ENCODE peak calls at places on chromosome 9, in eight cellular contexts. W is HTR-8/SVneo; I is IMR-90; S is activated CD8-positive, alpha-beta memory T cell treated with anti-CD3 and anti-CD28 coated beads, Interleukin-2, amount 50 U/mL, for 4 hours; X is CD8-positive, alpha-beta T cell; H is SJSA1; N is stimulated activated naive CD4-positive, alpha-beta T cell; Z is A549. C is an unnamed sample.

GRCh38 chr9:2623866-2624682 is 2.5 kb downstream of the VLDLR start:
- DNase-seq in W (no peak), I (no peak), S (no peak), X (no peak), H (no peak), N (no peak), Z (no peak), C (no peak)

GRCh38 chr9:99071313-99072039 is 33.4 kb upstream of the TGFBR1 start:
- DNase-seq in W (no peak), I (peak), S (no peak), X (no peak), H (no peak), N (no peak), Z (no peak), C (no peak)

GRCh38 chr9:90053027-90053426 is 448.2 kb downstream of the GADD45G start:
- DNase-seq in W (no peak), I (no peak), S (no peak), X (no peak), H (no peak), N (no peak), Z (peak), C (peak)

GRCh38 chr9:89418882-89419641 is 78.9 kb downstream of the SEMA4D start:
- DNase-seq in W (no peak), I (no peak), S (peak), X (peak), H (no peak), N (peak), Z (no peak), C (no peak)

GRCh38 chr9:79471577-79472543 is 99.9 kb upstream of the TLE4 start:
- DNase-seq in W (no peak), I (peak), S (peak), X (no peak), H (no peak), N (peak), Z (no peak), C (peak)

GRCh38 chr9:125774106-125774505 is 26.9 kb downstream of the PBX3 start:
- DNase-seq in W (no peak), I (no peak), S (no peak), X (no peak), H (no peak), N (no peak), Z (no peak), C (no peak)

GRCh38 chr9:7006417-7006816 is 248.6 kb downstream of the KDM4C start:
- DNase-seq in W (no peak), I (no peak), S (no peak), X (no peak), H (no peak), N (no peak), Z (no peak), C (no peak)

GRCh38 chr9:27391495-27391894 is 94.5 kb upstream of the EQTN start:
- DNase-seq in W (no peak), I (no peak), S (no peak), X (no peak), H (no peak), N (no peak), Z (no peak), C (no peak)

GRCh38 chr9:108478871-108479332 is 376.9 kb downstream of the ACTL7B start:
- DNase-seq in W (peak), I (peak), S (no peak), X (no peak), H (peak), N (no peak), Z (peak), C (no peak)

GRCh38 chr9:113682297-113682771 is 193.8 kb upstream of the ZNF618 start:
- DNase-seq in W (peak), I (peak), S (peak), X (no peak), H (peak), N (no peak), Z (peak), C (peak)

GRCh38 chr9:135158572-135158937 is 71.1 kb downstream of the OLFM1 start:
- DNase-seq in W (no peak), I (no peak), S (no peak), X (no peak), H (no peak), N (no peak), Z (no peak), C (no peak)

GRCh38 chr9:127866535-127866934 is 10.9 kb downstream of the AK1 start:
- DNase-seq in W (no peak), I (no peak), S (no peak), X (no peak), H (no peak), N (no peak), Z (no peak), C (no peak)

GRCh38 chr9:134971196-134971595 is 53.5 kb upstream of the FCN1 start:
- DNase-seq in W (no peak), I (no peak), S (no peak), X (no peak), H (no peak), N (no peak), Z (no peak), C (no peak)

GRCh38 chr9:93646640-93647178 is 70.3 kb downstream of the PHF2 start:
- DNase-seq in W (no peak), I (no peak), S (peak), X (no peak), H (no peak), N (no peak), Z (no peak), C (no peak)

GRCh38 chr9:137505421-137506140 is 44.6 kb downstream of the PNPLA7 start:
- DNase-seq in W (no peak), I (no peak), S (no peak), X (no peak), H (no peak), N (no peak), Z (no peak), C (no peak)

GRCh38 chr9:133237271-133237731 is 28.3 kb upstream of the OBP2B start:
- DNase-seq in W (no peak), I (no peak), S (no peak), X (no peak), H (peak), N (no peak), Z (no peak), C (no peak)

GRCh38 chr9:6413365-6414263 is 615 bp downstream of the UHRF2 start:
- DNase-seq in W (no peak), I (no peak), S (peak), X (no peak), H (peak), N (peak), Z (peak), C (peak)

GRCh38 chr9:134719331-134719730 is 77.7 kb downstream of the COL5A1 start:
- DNase-seq in W (no peak), I (no peak), S (no peak), X (no peak), H (no peak), N (no peak), Z (no peak), C (no peak)

GRCh38 chr9:97868859-97869258 is 15.8 kb downstream of the FOXE1 start:
- DNase-seq in W (no peak), I (no peak), S (no peak), X (no peak), H (no peak), N (no peak), Z (no peak), C (no peak)

C was measured in HT-29.